ENCODE peak calls at places on chromosomes 16 and 17, in four cellular contexts. R is nephron progenitor cell, K is GM12878, C is endothelial cell. A is an unnamed sample.

GRCh38 chr16:69520800-69521602 is 44.8 kb upstream of the NFAT5 start:
- DNase-seq in R (no peak), K (peak; percentile 65), C (no peak), A (no peak)

GRCh38 chr16:64751906-64752305 is 370.0 kb downstream of the CDH11 start:
- DNase-seq in R (no peak), K (no peak), C (no peak), A (no peak)

GRCh38 chr16:82264781-82265180 is 94.8 kb upstream of the MPHOSPH6 start:
- DNase-seq in R (no peak), K (no peak), C (no peak), A (no peak)

GRCh38 chr17:15233022-15233805 is 31.9 kb downstream of the PMP22 start:
- DNase-seq in R (no peak), K (no peak), C (no peak), A (no peak)

GRCh38 chr17:79902146-79902791 is 63.0 kb upstream of the CBX4 start:
- DNase-seq in R (peak; percentile 0), K (no peak), C (no peak), A (no peak)

GRCh38 chr17:77200711-77201110 is 59.9 kb downstream of the SEC14L1 start:
- DNase-seq in R (no peak), K (no peak), C (no peak), A (no peak)

GRCh38 chr17:50107790-50108414 is 12.8 kb downstream of the PDK2 start:
- DNase-seq in R (no peak), K (no peak), C (no peak), A (no peak)

GRCh38 chr17:46771601-46772012 is 46.9 kb downstream of the WNT3 start:
- DNase-seq in R (peak; percentile 72), K (no peak), C (no peak), A (no peak)

GRCh38 chr16:31868701-31869167 is 4.9 kb upstream of the ZNF267 start:
- DNase-seq in R (peak; percentile 83), K (no peak), C (peak; percentile 81), A (peak; percentile 89)

GRCh38 chr16:1678500-1679098 is 520 bp downstream of the JPT2 start:
- DNase-seq in R (no peak), K (no peak), C (peak; percentile 34), A (no peak)

GRCh38 chr17:17387017-17387416 is 83.8 kb downstream of the NT5M start:
- DNase-seq in R (no peak), K (no peak), C (no peak), A (no peak)

GRCh38 chr17:17386143-17386800 is 83.1 kb downstream of the NT5M start:
- DNase-seq in R (no peak), K (no peak), C (no peak), A (no peak)

GRCh38 chr17:17388657-17389496 is 85.7 kb downstream of the NT5M start:
- DNase-seq in R (no peak), K (no peak), C (no peak), A (no peak)

GRCh38 chr17:17385502-17385901 is 82.3 kb downstream of the NT5M start:
- DNase-seq in R (no peak), K (no peak), C (no peak), A (no peak)

GRCh38 chr17:17387461-17388362 is 84.5 kb downstream of the NT5M start:
- DNase-seq in R (peak; percentile 28), K (no peak), C (peak; percentile 24), A (no peak)
- TF ChIP-seq CTCF in R (peak; percentile 38), K (no peak), C (peak; percentile 50), A (no peak)

DNA sequence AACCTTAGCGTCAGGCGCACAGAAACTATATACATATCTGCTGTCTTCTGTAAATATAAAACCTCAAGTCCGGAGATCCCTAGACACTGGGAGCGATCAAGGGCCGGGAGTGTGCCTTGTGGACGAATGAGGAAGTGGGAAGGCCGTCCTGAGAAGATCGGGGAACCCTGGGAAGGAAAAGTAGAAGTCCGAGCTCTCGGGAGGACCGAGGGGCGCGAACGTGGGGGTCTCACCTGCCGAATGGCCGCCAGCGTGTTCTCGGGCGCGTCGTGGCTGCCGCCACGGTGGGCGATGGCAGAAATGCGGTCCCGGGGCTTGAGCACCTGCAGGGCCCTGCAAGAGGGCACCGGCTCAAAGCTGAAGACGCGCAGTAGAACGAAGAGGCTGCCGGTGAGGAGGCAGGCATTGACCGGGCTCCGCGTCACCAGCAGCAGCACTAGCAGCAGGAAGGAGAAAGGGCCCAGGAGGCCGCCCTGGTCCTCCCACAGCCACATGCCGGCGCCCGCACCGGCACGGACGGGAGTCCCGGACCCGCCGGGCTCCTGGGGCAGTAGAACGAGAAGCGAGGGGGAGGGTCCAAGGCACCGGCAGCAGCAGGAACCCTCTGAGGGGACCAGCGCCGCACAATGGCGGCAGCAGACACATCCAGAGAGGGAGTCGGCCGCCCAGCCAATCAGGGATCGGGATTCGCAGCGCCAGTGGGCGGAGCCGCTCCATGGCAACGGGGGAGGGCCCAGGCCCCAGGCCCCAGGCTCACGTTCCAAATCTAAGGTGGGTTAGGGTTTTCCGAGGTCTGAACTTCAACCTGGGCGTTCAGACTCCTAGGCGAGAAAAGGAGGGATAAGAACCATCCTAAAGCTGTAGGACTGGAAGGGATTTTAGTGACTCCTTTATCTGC is at the start of gene GDE1:
- DNase-seq in R (peak; percentile 98), K (peak; percentile 64), C (peak; percentile 93), A (peak; percentile 97)
- TF ChIP-seq CTCF in R (no peak), K (peak; percentile 61), C (no peak), A (peak; percentile 44)

GRCh38 chr17:64232466-64233262 is 30.4 kb downstream of the TEX2 start:
- DNase-seq in R (no peak), K (no peak), C (no peak), A (no peak)

GRCh38 chr17:64234961-64235360 is 28.1 kb downstream of the TEX2 start:
- DNase-seq in R (no peak), K (no peak), C (no peak), A (no peak)

GRCh38 chr17:64240741-64241347 is 22.2 kb downstream of the TEX2 start:
- DNase-seq in R (no peak), K (no peak), C (no peak), A (peak; percentile 87)

GRCh38 chr17:64240261-64240740 is 22.8 kb downstream of the TEX2 start:
- DNase-seq in R (no peak), K (no peak), C (no peak), A (no peak)

DNA sequence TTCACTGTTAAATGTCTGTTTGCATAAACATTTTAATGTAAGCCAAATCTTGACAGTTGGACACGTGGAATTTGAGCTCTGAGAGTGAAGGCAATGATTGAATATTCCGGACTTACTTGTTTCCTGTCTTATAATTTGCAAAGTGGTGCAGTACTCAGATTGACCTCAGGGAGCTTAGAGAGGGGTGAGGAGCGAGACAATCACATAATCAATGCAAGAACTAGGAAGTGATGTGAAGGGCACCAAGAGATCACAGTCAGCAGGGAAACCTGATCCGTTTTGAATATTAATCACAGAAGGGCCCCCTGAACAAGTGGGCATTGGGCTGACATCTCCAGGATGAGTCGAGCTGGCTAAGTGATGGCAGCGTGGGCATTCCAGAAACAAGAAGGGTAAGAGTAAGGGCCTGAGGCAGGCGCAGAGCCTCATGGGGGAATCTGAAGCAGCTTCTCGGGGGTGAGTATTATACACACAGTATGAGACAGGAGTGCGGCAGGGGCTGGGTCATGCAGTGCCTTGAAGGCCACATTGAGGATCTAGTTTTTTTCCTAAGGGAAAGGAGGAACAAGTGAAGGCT is 26.1 kb downstream of the TEX2 start:
- DNase-seq in R (no peak), K (no peak), C (peak; percentile 18), A (no peak)
- TF ChIP-seq CTCF in R (peak; percentile 36), K (no peak), C (peak; percentile 57), A (peak; percentile 39)

GRCh38 chr16:54193013-54193655 is 93.5 kb downstream of the IRX3 start:
- DNase-seq in R (no peak), K (no peak), C (no peak), A (no peak)

GRCh38 chr16:54191163-54191562 is 95.4 kb downstream of the IRX3 start:
- DNase-seq in R (no peak), K (no peak), C (no peak), A (no peak)

GRCh38 chr16:54191592-54191991 is 95.0 kb downstream of the IRX3 start:
- DNase-seq in R (no peak), K (no peak), C (no peak), A (no peak)

GRCh38 chr16:54193656-54194007 is 93.0 kb downstream of the IRX3 start:
- DNase-seq in R (peak; percentile 81), K (peak; percentile 4), C (peak; percentile 85), A (no peak)

GRCh38 chr16:54194008-54194731 is 92.4 kb downstream of the IRX3 start:
- DNase-seq in R (peak; percentile 34), K (no peak), C (peak; percentile 10), A (no peak)
- TF ChIP-seq CTCF in R (peak; percentile 2), K (no peak), C (no peak), A (no peak)

DNA sequence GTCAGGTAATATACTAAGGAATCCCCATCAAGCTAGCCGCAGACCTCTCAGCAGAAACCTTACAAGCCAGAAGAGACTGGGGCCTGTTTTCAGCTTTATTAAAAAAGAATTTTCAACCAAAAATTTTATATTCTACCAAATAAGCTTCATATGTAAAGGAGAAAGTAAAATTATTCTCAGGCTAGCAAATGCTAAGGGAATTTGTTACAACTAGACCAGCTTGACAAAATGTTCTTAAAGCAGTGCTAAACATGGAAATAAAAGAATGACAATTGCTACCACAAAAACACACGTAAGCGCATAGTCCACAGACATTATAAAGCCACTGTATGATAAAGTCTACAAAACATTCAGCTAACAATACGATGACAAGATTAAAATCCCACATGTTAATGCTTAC is 449.4 kb upstream of the MON1B start:
- DNase-seq in R (no peak), K (no peak), C (no peak), A (no peak)
- TF ChIP-seq CTCF in R (no peak), K (no peak), C (no peak), A (no peak)

DNA sequence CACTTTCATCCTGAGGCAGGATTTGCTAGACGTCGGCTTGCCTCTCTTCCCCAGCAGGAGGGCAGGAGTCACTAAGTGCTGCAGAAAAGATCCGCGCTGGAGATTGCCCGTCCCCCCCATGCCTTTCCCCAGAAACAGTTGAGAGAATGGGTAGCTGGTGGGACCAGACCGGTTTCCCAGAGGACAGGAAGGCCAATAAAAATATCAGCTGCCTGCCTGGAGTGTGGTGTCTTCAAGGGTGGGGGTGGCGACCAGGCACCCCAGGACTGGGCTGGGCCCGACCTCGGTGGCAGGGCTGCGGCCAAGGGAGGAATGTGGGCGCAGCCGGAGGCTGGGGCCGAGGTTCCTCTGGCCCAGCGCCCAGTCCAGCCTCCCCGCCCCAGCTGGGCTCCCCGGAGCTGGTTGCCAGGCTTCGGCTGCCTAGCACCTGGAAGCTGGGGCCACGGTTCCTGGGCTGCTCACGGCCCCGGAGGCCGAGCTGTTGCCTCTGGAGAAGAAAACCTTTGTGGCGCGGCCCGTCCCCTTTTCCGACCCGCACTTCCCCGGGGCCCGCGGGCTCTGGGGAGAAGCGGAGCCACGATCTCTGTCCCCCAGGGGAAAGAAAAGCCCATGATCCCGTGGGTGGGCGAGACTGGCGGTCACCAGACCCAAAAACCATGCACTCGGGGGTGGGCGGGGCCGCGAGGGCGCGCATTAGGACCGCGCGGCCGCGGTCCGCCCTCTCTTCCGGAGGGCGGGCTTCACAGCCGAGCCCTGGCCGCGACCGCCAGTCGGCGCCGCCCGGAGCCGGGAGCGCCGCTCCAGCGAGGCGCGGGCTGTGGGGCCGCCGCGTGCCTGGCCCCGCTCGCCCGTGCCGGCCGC is at the start of gene TRAF4:
- DNase-seq in R (peak; percentile 87), K (no peak), C (peak; percentile 77), A (peak; percentile 94)
- TF ChIP-seq CTCF in R (no peak), K (peak; percentile 26), C (no peak), A (peak; percentile 34)

DNA sequence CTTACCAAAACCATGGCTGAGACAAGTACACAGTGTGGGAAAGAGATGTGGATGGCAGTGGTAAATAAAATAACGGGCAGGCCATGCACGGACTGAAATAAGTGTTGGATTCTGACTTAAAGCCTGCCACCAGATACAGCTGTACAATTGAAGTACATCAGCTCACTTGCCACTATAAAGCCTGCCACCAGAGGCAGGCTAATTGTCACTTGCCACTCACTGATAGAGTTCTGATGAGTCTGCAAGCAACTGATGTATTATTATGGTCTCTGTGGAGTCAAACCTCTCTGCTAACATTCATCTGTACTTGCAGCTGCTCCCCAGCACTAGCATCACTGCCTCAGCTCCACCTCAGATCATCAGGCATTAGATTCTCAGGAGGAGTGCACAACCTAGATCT is 93.0 kb downstream of the CYTH1 start:
- DNase-seq in R (no peak), K (no peak), C (no peak), A (no peak)
- TF ChIP-seq CTCF in R (no peak), K (peak; percentile 20), C (no peak), A (peak; percentile 10)